ENCODE peak calls at places on chromosomes 11 and 22, in ten cellular contexts. T is IMR-90, R is cardiac fibroblast, K is BE2C, J is endothelial cell, M is dorsolateral prefrontal cortex, V is GM12878, C is lower leg skin, Z is sigmoid colon, A is heart right ventricle. E is an unnamed sample.

GRCh38 chr22:42613869-42614268 is 814 bp downstream of the POLDIP3 start:
- DNase-seq in J (no peak), M (no peak), K (no peak), C (no peak), T (no peak), Z (no peak), V (no peak), R (peak; percentile 50), A (no peak), E (no peak)

GRCh38 chr11:122820158-122820557 is 18.1 kb upstream of the CRTAM start:
- DNase-seq in R (no peak), V (no peak), K (no peak), A (no peak), M (no peak), Z (no peak), T (no peak), C (no peak), J (no peak), E (no peak)

GRCh38 chr11:77080643-77081210 is 14.0 kb downstream of the CAPN5 start:
- DNase-seq in J (no peak), T (peak; percentile 51), Z (peak; percentile 49), V (no peak), A (no peak), C (no peak), K (no peak), M (peak; percentile 5), R (peak; percentile 41), E (no peak)

GRCh38 chr11:78251083-78251699 is 62.5 kb downstream of the USP35 start:
- DNase-seq in M (no peak), R (peak; percentile 77), A (no peak), J (no peak), Z (no peak), K (no peak), C (no peak), T (peak; percentile 46), V (no peak), E (no peak)

GRCh38 chr22:41991111-41991510 is 7.5 kb upstream of the WBP2NL start:
- DNase-seq in Z (no peak), R (no peak), J (no peak), C (no peak), T (no peak), A (no peak), K (no peak), V (no peak), M (no peak), E (no peak)

GRCh38 chr22:22463855-22464540 is 44.5 kb downstream of the ZNF280B start:
- DNase-seq in K (peak; percentile 65), V (no peak), M (no peak), Z (no peak), J (peak; percentile 71), T (peak; percentile 57), R (peak; percentile 80), C (peak; percentile 26), A (peak; percentile 51), E (peak; percentile 40)

GRCh38 chr11:36471577-36471976 is 38.5 kb downstream of the TRAF6 start:
- DNase-seq in A (no peak), J (no peak), R (no peak), Z (no peak), C (no peak), V (no peak), K (no peak), M (no peak), T (no peak), E (no peak)

GRCh38 chr11:119229736-119230135 is 23.6 kb downstream of the CBL start:
- DNase-seq in R (no peak), C (no peak), J (no peak), V (no peak), M (no peak), A (no peak), Z (no peak), T (no peak), K (no peak), E (no peak)

GRCh38 chr11:92911478-92911877 is 58.0 kb upstream of the MTNR1B start:
- DNase-seq in Z (no peak), A (no peak), C (no peak), T (no peak), J (no peak), R (no peak), V (no peak), M (no peak), K (no peak), E (no peak)

GRCh38 chr11:62976109-62976508 is 8.7 kb downstream of the SLC22A6 start:
- DNase-seq in K (no peak), V (no peak), J (no peak), Z (no peak), M (no peak), C (no peak), R (no peak), T (no peak), A (no peak), E (no peak)

GRCh38 chr11:107591098-107591445 is at the start of gene ELMOD1:
- DNase-seq in A (peak; percentile 36), R (peak; percentile 17), C (no peak), V (no peak), M (peak; percentile 53), T (peak; percentile 23), K (peak; percentile 76), Z (peak; percentile 73), J (peak; percentile 62), E (peak; percentile 25)

GRCh38 chr11:7656704-7657103 is 16.6 kb downstream of the CYB5R2 start:
- DNase-seq in A (no peak), J (no peak), C (no peak), V (no peak), T (no peak), K (no peak), M (no peak), R (no peak), Z (no peak), E (no peak)

DNA sequence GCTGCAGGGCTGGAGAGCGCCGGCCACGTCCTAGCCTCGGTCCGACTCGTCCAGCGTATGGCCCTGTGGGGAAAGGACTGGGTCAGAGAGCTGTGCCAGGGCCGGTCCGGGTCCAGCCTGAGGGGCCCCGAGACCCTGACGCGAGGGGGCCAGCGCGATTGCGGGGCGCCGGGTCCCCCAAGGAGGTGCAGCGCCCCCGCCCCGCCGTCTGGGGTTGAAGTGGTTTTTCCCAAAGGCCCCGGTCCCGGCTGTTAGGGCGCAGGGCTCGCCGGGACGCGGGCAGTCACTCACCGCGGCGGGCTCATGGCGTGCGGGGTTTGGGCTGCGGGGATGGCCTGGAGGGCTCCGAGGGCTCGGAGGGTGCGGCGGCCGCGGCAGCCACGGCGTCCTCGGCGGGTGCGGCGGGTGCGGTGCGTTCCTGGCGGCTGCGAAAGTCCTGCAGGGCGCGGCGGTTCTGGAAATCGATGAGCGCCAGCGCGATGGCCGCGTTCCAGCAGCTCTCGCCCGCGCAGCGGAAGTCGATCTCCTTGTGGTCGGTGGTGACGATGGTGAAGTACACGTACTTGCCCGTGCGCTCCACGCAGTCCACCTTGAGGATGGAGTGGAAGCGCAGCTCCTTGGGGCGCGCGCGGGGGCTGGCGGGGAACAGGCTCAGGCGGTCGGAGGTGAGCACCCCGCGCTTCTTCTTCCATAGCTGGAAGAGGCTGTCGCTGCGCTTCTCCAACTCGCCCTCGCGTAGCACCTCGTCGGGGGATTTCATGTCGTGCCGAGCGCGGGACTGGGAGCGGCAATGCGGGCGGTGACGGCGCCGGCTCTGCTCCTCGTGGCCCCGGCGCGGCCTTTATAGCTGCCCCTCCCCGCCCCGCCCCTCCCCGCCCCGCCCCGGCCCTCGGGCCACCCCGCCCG is at the start of gene PHLDA2:
- DNase-seq in J (peak; percentile 46), R (peak; percentile 82), C (no peak), K (no peak), Z (peak; percentile 71), V (no peak), T (peak; percentile 85), M (peak; percentile 32), A (peak; percentile 39), E (peak; percentile 39)
- TF ChIP-seq CTCF in J (no peak), R (no peak), C (no peak), K (no peak), Z (no peak), V (no peak), T (peak; percentile 8), M (no peak), A (no peak), E (no peak)

GRCh38 chr11:58900479-58901420 is 38.5 kb upstream of the GLYATL1 start:
- DNase-seq in K (peak; percentile 61), T (peak; percentile 73), V (peak; percentile 16), C (peak; percentile 60), A (peak; percentile 57), M (peak; percentile 64), Z (no peak), R (peak; percentile 83), J (peak; percentile 90), E (no peak)

GRCh38 chr11:58907780-58908179 is 31.5 kb upstream of the GLYATL1 start:
- DNase-seq in C (no peak), K (no peak), R (no peak), A (no peak), M (no peak), J (no peak), V (no peak), Z (no peak), T (no peak), E (no peak)

GRCh38 chr11:58905716-58906547 is 33.4 kb upstream of the GLYATL1 start:
- DNase-seq in A (peak; percentile 64), V (no peak), J (peak; percentile 68), R (peak; percentile 91), Z (no peak), K (peak; percentile 73), C (peak; percentile 45), T (peak; percentile 91), M (peak; percentile 64), E (no peak)

GRCh38 chr11:58902881-58903280 is 36.4 kb upstream of the GLYATL1 start:
- DNase-seq in T (no peak), K (no peak), R (no peak), V (no peak), J (no peak), A (no peak), Z (no peak), C (no peak), M (no peak), E (no peak)

GRCh38 chr11:58905141-58905715 is 34.1 kb upstream of the GLYATL1 start:
- DNase-seq in A (peak; percentile 6), C (no peak), T (peak; percentile 70), R (peak; percentile 63), M (peak; percentile 53), J (peak; percentile 53), K (peak; percentile 65), V (no peak), Z (no peak), E (no peak)
- TF ChIP-seq CTCF in A (no peak), C (no peak), T (peak; percentile 14), R (no peak), M (no peak), J (no peak), K (no peak), V (no peak), Z (no peak), E (no peak)

GRCh38 chr22:36175892-36176291 is 15.3 kb upstream of the APOL3 start:
- DNase-seq in A (no peak), K (no peak), J (no peak), T (no peak), R (no peak), V (no peak), C (no peak), Z (no peak), M (no peak), E (no peak)
- TF ChIP-seq CTCF in A (peak; percentile 9), K (peak; percentile 18), J (peak; percentile 32), T (no peak), R (peak; percentile 31), V (no peak), C (no peak), Z (no peak), M (no peak), E (no peak)

DNA sequence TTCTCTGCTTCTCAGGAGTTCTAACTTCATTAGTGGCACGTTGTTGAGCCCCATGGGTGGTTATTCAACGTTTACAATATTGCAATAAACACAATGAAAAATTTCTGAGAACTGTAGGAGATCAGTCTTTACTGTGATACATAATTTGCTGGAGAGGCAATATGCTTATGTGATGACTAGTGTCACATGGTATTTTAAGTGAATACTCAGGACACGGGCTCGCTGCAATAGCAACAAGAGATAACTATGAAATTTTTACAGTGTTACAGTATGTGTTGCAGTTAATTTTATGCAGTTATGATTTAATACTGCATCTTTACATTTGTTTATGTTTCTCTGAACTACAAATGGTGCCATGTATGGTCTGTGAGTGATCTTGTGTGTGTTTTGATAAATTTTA is 132.3 kb upstream of the CTSC start:
- DNase-seq in J (no peak), C (no peak), V (no peak), R (peak; percentile 34), M (no peak), A (no peak), K (no peak), Z (no peak), T (peak; percentile 36), E (no peak)
- TF ChIP-seq CTCF in J (no peak), C (no peak), V (no peak), R (no peak), M (no peak), A (no peak), K (no peak), Z (no peak), T (no peak), E (no peak)

E was measured in ovary.